ENCODE peak calls at places on chromosomes 12 and 14, in seven cellular contexts. O is fibroblast of lung, B is epithelial cell of esophagus, D is choroid plexus epithelial cell, S is AG09309, U is upper lobe of right lung, L is colonic mucosa. T is an unnamed sample.

GRCh38 chr12:125544979-125545378 is 479.7 kb downstream of the AACS start:
- DNase-seq in U (no peak), O (peak; percentile 12), L (no peak), B (no peak), S (no peak), D (no peak), T (no peak)

GRCh38 chr12:64618953-64619590 is 8.8 kb downstream of the RASSF3 start:
- DNase-seq in B (peak; percentile 33), L (no peak), O (peak; percentile 37), U (no peak), D (peak; percentile 76), S (peak; percentile 37), T (peak; percentile 20)

GRCh38 chr12:58242803-58243628 is 301.6 kb downstream of the ATP23 start:
- DNase-seq in O (peak; percentile 45), L (no peak), B (no peak), D (peak; percentile 8), U (no peak), S (peak; percentile 7), T (no peak)

GRCh38 chr12:30570206-30570890 is 125.3 kb downstream of the IPO8 start:
- DNase-seq in U (no peak), S (no peak), L (no peak), D (no peak), O (no peak), B (no peak), T (no peak)

GRCh38 chr12:1360812-1361211 is 233.6 kb downstream of the FBXL14 start:
- DNase-seq in U (no peak), L (no peak), S (no peak), O (peak; percentile 90), D (peak; percentile 40), B (peak; percentile 30), T (peak; percentile 84)

GRCh38 chr12:26810330-26810729 is 22.7 kb downstream of the ITPR2 start:
- DNase-seq in D (peak; percentile 84), U (no peak), O (peak; percentile 91), L (no peak), S (no peak), B (peak; percentile 82), T (peak; percentile 23)

GRCh38 chr14:85474431-85474830 is 55.5 kb upstream of the FLRT2 start:
- DNase-seq in O (no peak), U (no peak), B (no peak), L (no peak), S (no peak), D (no peak), T (no peak)

GRCh38 chr12:51082561-51083139 is 746 bp downstream of the CSRNP2 start:
- DNase-seq in S (no peak), B (peak; percentile 24), U (no peak), O (peak; percentile 54), D (peak; percentile 47), L (peak; percentile 39), T (peak; percentile 48)

GRCh38 chr14:63867926-63868921 is 15.4 kb downstream of the SYNE2 start:
- DNase-seq in L (no peak), B (peak; percentile 51), U (no peak), O (peak; percentile 13), D (peak; percentile 56), S (no peak), T (no peak)

GRCh38 chr12:108850854-108851573 is 6.4 kb downstream of the SSH1 start:
- DNase-seq in S (peak; percentile 85), D (peak; percentile 96), U (no peak), L (no peak), B (no peak), O (peak; percentile 88), T (peak; percentile 79)

GRCh38 chr14:85532981-85533820 is 3.3 kb downstream of the FLRT2 start:
- DNase-seq in L (peak; percentile 37), S (no peak), B (peak; percentile 88), D (peak; percentile 90), O (peak; percentile 85), U (peak; percentile 66), T (peak; percentile 84)

GRCh38 chr12:78703820-78704525 is 160.6 kb upstream of the SYT1 start:
- DNase-seq in L (no peak), D (peak; percentile 90), U (no peak), S (peak; percentile 80), O (peak; percentile 96), B (peak; percentile 84), T (peak; percentile 91)

GRCh38 chr14:67166450-67166853 is 22.8 kb upstream of the GARIN2 start:
- DNase-seq in S (no peak), O (peak; percentile 38), U (no peak), B (peak; percentile 55), D (peak; percentile 77), L (peak; percentile 42), T (peak; percentile 54)

GRCh38 chr14:101007765-101008164 is 104.2 kb upstream of the RTL1 start:
- DNase-seq in B (no peak), D (no peak), U (peak; percentile 29), O (no peak), L (no peak), S (no peak), T (no peak)

GRCh38 chr14:55353686-55354467 is 57.8 kb downstream of the ATG14 start:
- DNase-seq in B (peak; percentile 66), L (no peak), O (no peak), U (no peak), D (no peak), S (no peak), T (no peak)

GRCh38 chr14:102923201-102923919 is 897 bp downstream of the AMN start:
- DNase-seq in S (no peak), D (no peak), B (no peak), O (no peak), U (no peak), L (peak; percentile 45), T (no peak)

GRCh38 chr14:90808759-90809529 is 7.3 kb downstream of the TTC7B start:
- DNase-seq in B (peak; percentile 26), S (no peak), L (no peak), D (no peak), O (peak; percentile 58), U (no peak), T (peak; percentile 12)

GRCh38 chr14:50318031-50318626 is 6.0 kb downstream of the DMAC2L start:
- DNase-seq in O (peak; percentile 38), D (peak; percentile 78), L (no peak), U (no peak), S (peak; percentile 29), B (peak; percentile 62), T (peak; percentile 39)

GRCh38 chr12:48037267-48037915 is 33.1 kb upstream of the COL2A1 start:
- DNase-seq in D (peak; percentile 70), O (peak; percentile 60), B (no peak), L (no peak), S (no peak), U (no peak), T (no peak)

GRCh38 chr12:6603095-6603567 is 4.0 kb downstream of the CHD4 start:
- DNase-seq in D (peak; percentile 55), S (no peak), L (peak; percentile 29), B (peak; percentile 16), O (peak; percentile 59), U (no peak), T (no peak)

GRCh38 chr12:68559984-68560822 is 50.5 kb upstream of the RAP1B start:
- DNase-seq in L (peak; percentile 21), D (peak; percentile 62), B (no peak), O (peak; percentile 39), U (no peak), S (no peak), T (no peak)

GRCh38 chr12:3236345-3237153 is 159.4 kb downstream of the TSPAN9 start:
- DNase-seq in L (peak; percentile 38), U (no peak), O (peak; percentile 69), B (peak; percentile 78), S (no peak), D (peak; percentile 79), T (peak; percentile 24)

GRCh38 chr12:97109441-97109840 is 202.4 kb downstream of the NEDD1 start:
- DNase-seq in O (no peak), S (no peak), B (peak; percentile 29), U (no peak), L (no peak), D (no peak), T (no peak)

GRCh38 chr14:61219673-61220072 is 61.5 kb downstream of the TMEM30B start:
- DNase-seq in S (no peak), O (no peak), D (peak; percentile 39), U (no peak), B (peak; percentile 50), L (no peak), T (no peak)
- TF ChIP-seq CTCF in S (no peak), O (no peak), D (no peak), U (no peak), B (no peak), L (no peak), T (no peak)

DNA sequence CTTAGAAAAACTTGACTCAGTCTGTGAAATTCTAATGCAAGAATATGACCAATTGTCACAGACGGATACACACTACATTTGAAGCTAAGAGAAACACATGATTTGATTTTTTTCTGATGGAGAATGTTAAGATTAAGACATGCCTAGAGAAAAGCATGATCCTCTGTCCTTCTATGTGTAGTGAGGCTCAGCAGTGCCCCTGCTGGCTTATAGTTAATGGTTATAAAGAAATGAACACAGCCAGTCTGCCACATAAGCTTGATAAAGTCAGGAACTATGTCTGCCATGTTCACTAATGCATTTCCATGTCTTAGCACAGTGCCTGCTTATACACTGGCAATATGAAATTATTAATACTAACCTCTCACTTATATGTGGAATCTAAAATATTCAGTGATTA is 168.1 kb upstream of the DAAM1 start:
- DNase-seq in D (peak; percentile 75), O (peak; percentile 23), B (peak; percentile 50), S (no peak), L (no peak), U (no peak), T (peak; percentile 41)
- TF ChIP-seq CTCF in D (peak; percentile 75), O (peak; percentile 63), B (peak; percentile 69), S (peak; percentile 60), L (peak; percentile 17), U (peak; percentile 45), T (peak; percentile 73)

GRCh38 chr12:75505706-75506312 is 5.6 kb downstream of the KRR1 start:
- DNase-seq in B (peak; percentile 51), S (no peak), U (no peak), D (peak; percentile 70), O (no peak), L (no peak), T (peak; percentile 36)
- TF ChIP-seq CTCF in B (peak; percentile 59), S (peak; percentile 53), U (peak; percentile 57), D (peak; percentile 68), O (peak; percentile 72), L (peak; percentile 53), T (peak; percentile 88)

GRCh38 chr12:45215419-45216296 is at the start of gene ANO6:
- DNase-seq in O (peak; percentile 89), S (no peak), U (peak; percentile 93), L (peak; percentile 92), B (peak; percentile 91), D (peak; percentile 89), T (peak; percentile 88)
- TF ChIP-seq CTCF in O (peak; percentile 40), S (peak; percentile 30), U (no peak), L (no peak), B (peak; percentile 28), D (peak; percentile 51), T (peak; percentile 67)

GRCh38 chr12:119642986-119643385 is 24.9 kb upstream of the PRKAB1 start:
- DNase-seq in S (no peak), B (no peak), O (no peak), U (no peak), L (no peak), D (no peak), T (no peak)
- TF ChIP-seq CTCF in S (peak; percentile 22), B (no peak), O (peak; percentile 17), U (no peak), L (no peak), D (peak; percentile 32), T (peak; percentile 56)

GRCh38 chr12:10501031-10501430 is 4.7 kb upstream of the EIF2S3B start:
- DNase-seq in S (peak; percentile 0), O (peak; percentile 0), L (no peak), D (peak; percentile 68), B (peak; percentile 34), U (no peak), T (no peak)
- TF ChIP-seq CTCF in S (peak; percentile 38), O (peak; percentile 43), L (no peak), D (peak; percentile 61), B (peak; percentile 47), U (peak; percentile 13), T (peak; percentile 56)

GRCh38 chr12:127025545-127025944 is 1241.4 kb upstream of the TMEM132C start:
- DNase-seq in B (peak; percentile 18), L (no peak), U (no peak), S (no peak), O (no peak), D (peak; percentile 1), T (peak; percentile 7)
- TF ChIP-seq CTCF in B (peak; percentile 35), L (no peak), U (peak; percentile 5), S (peak; percentile 48), O (no peak), D (no peak), T (peak; percentile 81)

T was measured in HFFc6.